ENCODE peak calls at places on chromosomes 1 and 21, in six cellular contexts. C, W, T, F, X and L are unnamed samples.

GRCh38 chr21:44972821-44973220 is 33.0 kb downstream of the SLX9 start:
- DNase-seq in C (no peak), W (no peak), T (no peak), F (no peak), X (no peak), L (no peak)

GRCh38 chr21:41684381-41685245 is 82.2 kb downstream of the RIPK4 start:
- DNase-seq in C (no peak), W (no peak), T (no peak), F (no peak), X (no peak), L (peak; percentile 82)

GRCh38 chr1:154349121-154349520 is 23.8 kb downstream of the ATP8B2 start:
- DNase-seq in C (no peak), W (no peak), T (peak; percentile 65), F (no peak), X (no peak), L (no peak)

GRCh38 chr1:188027613-188028012 is 1198.9 kb downstream of the PLA2G4A start:
- DNase-seq in C (no peak), W (no peak), T (no peak), F (no peak), X (no peak), L (peak; percentile 78)

GRCh38 chr1:41525891-41526587 is 41.6 kb upstream of the EDN2 start:
- DNase-seq in C (no peak), W (no peak), T (peak; percentile 50), F (no peak), X (no peak), L (no peak)

GRCh38 chr1:176576670-176577069 is 113.7 kb downstream of the PAPPA2 start:
- DNase-seq in C (no peak), W (no peak), T (no peak), F (no peak), X (no peak), L (no peak)

GRCh38 chr1:27954186-27954585 is 5.6 kb upstream of the XKR8 start:
- DNase-seq in C (no peak), W (no peak), T (no peak), F (no peak), X (no peak), L (no peak)

GRCh38 chr1:53705446-53706096 is 33.4 kb downstream of the GLIS1 start:
- DNase-seq in C (no peak), W (no peak), T (no peak), F (no peak), X (no peak), L (no peak)

GRCh38 chr1:163006051-163006834 is 62.9 kb upstream of the RGS4 start:
- DNase-seq in C (no peak), W (no peak), T (no peak), F (no peak), X (no peak), L (no peak)

GRCh38 chr21:38646213-38646837 is 148.0 kb upstream of the ERG start:
- DNase-seq in C (peak; percentile 51), W (no peak), T (no peak), F (no peak), X (no peak), L (peak; percentile 98)

GRCh38 chr1:212586429-212587303 is 21.9 kb upstream of the ATF3 start:
- DNase-seq in C (no peak), W (no peak), T (no peak), F (no peak), X (no peak), L (no peak)

GRCh38 chr1:164591858-164592257 is 32.9 kb downstream of the PBX1 start:
- DNase-seq in C (no peak), W (no peak), T (no peak), F (no peak), X (peak; percentile 88), L (no peak)

GRCh38 chr21:46355161-46356004 is 31.4 kb downstream of the PCNT start:
- DNase-seq in C (no peak), W (no peak), T (no peak), F (no peak), X (no peak), L (no peak)

DNA sequence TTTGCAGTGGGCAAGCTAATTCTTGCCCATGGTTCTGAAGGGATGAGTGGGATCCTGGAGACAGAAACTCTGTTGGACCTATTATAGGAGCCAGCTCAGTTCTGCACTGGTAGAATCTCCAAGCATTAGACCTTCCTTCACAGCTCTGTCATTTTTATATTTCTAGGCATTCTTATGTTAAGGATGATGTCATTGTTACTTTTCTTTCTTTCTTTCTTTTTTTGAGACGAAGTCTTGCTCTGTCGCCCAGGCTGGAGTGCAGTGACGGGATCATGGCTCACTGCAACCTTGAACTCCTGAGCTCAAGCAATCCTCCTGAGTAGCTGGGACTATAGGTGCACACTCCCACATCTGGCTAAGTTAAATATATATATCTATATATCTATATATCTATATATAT is 7.5 kb downstream of the PFKFB2 start:
- DNase-seq in C (no peak), W (no peak), T (no peak), F (no peak), X (no peak), L (no peak)
- H3K4me1 ChIP-seq in C (no peaks in the 10 kb centered on the region), W (peaks cover 63% of the 10 kb centered on the region), T (peaks cover 12% of the 10 kb centered on the region), F (peaks cover 29% of the 10 kb centered on the region), X (no peaks in the 10 kb centered on the region), L (no peaks in the 10 kb centered on the region)

GRCh38 chr1:206672844-206673758 is 11.6 kb upstream of the MAPKAPK2 start:
- DNase-seq in C (no peak), W (no peak), T (no peak), F (no peak), X (no peak), L (no peak)
- H3K4me1 ChIP-seq in C (peaks cover 26% of the 10 kb centered on the region), W (peaks cover 70% of the 10 kb centered on the region), T (peaks cover 20% of the 10 kb centered on the region), F (peaks cover 45% of the 10 kb centered on the region), X (peaks cover 44% of the 10 kb centered on the region), L (peaks cover 28% of the 10 kb centered on the region)

DNA sequence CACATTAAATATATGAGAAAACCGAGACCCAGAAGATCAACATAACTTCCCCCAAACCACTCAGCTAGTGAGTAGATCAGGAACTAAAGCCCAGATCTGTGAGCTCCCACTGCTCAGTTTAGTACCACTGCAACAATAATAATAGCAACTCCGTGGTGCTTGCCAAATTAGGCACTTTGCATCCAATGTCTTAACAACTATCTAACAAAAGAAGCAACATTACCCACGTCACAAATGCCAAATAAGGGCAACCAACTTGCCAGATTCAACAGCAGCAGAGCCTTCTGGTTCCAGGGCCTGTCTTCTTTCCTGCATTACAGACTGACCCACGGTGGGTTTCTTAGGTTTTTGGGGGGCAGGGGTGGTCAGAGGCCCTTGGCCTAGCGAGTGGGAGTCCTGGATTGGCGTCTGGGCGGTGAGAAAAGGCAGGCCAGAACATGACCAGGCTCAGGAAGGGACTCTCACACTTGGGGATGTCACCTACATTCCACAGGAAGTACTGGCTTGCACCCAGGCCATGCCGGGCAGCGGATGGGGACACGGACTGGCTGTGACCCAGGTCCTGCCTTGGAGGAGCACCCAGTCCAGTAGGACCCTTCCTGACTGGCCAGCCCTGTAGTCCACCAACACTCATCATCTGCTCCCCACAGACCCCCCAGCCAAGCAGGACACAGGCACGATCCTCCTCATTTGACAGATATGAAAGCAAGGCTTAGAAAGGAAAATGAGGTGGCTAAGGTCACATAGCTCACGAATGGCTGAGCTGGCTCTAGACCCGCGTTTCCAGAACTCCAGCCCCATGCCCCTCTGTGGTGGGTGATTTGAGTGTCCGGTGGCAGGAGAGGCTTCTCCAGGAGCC is 4.6 kb downstream of the HCRTR1 start:
- DNase-seq in C (no peak), W (peak; percentile 45), T (no peak), F (peak; percentile 56), X (no peak), L (no peak)
- H3K4me1 ChIP-seq in C (peaks cover 18% of the 10 kb centered on the region), W (peaks cover 54% of the 10 kb centered on the region), T (peaks cover 10% of the 10 kb centered on the region), F (peaks cover 34% of the 10 kb centered on the region), X (peaks cover 3% of the 10 kb centered on the region), L (no peaks in the 10 kb centered on the region)

GRCh38 chr1:151988405-151988851 is 5.2 kb downstream of the S100A10 start:
- DNase-seq in C (no peak), W (no peak), T (no peak), F (no peak), X (no peak), L (peak; percentile 95)
- H3K4me1 ChIP-seq in C (peaks cover 45% of the 10 kb centered on the region), W (peaks cover 99% of the 10 kb centered on the region), T (peaks cover 30% of the 10 kb centered on the region), F (peaks cover 90% of the 10 kb centered on the region), X (peaks cover 6% of the 10 kb centered on the region), L (peaks cover 12% of the 10 kb centered on the region)

GRCh38 chr1:91553196-91553595 is 52.5 kb downstream of the CDC7 start:
- DNase-seq in C (peak; percentile 19), W (no peak), T (no peak), F (no peak), X (no peak), L (no peak)
- H3K4me1 ChIP-seq in C (peaks cover 10% of the 10 kb centered on the region), W (peaks cover 5% of the 10 kb centered on the region), T (peaks cover 2% of the 10 kb centered on the region), F (peaks cover 69% of the 10 kb centered on the region), X (peaks cover 3% of the 10 kb centered on the region), L (peaks cover 9% of the 10 kb centered on the region)